ENCODE peak calls at places on chromosomes 16 and 17, in nine cellular contexts. One of them, this sample, is unnamed.

GRCh38 chr17:50916026-50916707 is 50.0 kb upstream of the TOB1 start:
- DNase-seq in hepatocyte: no peak
- DNase-seq in SK-N-SH: no peak
- DNase-seq in MM.1S: no peak
- DNase-seq in GM23248: peak
- DNase-seq in GM23338: no peak
- DNase-seq in HCT116: no peak
- DNase-seq in OCI-LY7: no peak
- DNase-seq in PC-3: peak
- DNase-seq in this sample: no peak

GRCh38 chr17:64384253-64385186 is 6.1 kb downstream of the PECAM1 start:
- DNase-seq in PC-3: peak
- DNase-seq in GM23338: no peak
- DNase-seq in GM23248: peak
- DNase-seq in hepatocyte: no peak
- DNase-seq in OCI-LY7: no peak
- DNase-seq in HCT116: no peak
- DNase-seq in SK-N-SH: no peak
- DNase-seq in MM.1S: no peak
- DNase-seq in this sample: no peak

GRCh38 chr17:5097101-5097834 is 14.4 kb downstream of the ZNF232 start:
- DNase-seq in GM23248: no peak
- DNase-seq in MM.1S: no peak
- DNase-seq in HCT116: no peak
- DNase-seq in SK-N-SH: peak
- DNase-seq in hepatocyte: peak
- DNase-seq in GM23338: peak
- DNase-seq in PC-3: no peak
- DNase-seq in OCI-LY7: no peak
- DNase-seq in this sample: peak

GRCh38 chr16:77850637-77851330 is 62.4 kb downstream of the VAT1L start:
- DNase-seq in GM23338: no peak
- DNase-seq in OCI-LY7: no peak
- DNase-seq in MM.1S: no peak
- DNase-seq in SK-N-SH: no peak
- DNase-seq in hepatocyte: no peak
- DNase-seq in HCT116: no peak
- DNase-seq in PC-3: no peak
- DNase-seq in GM23248: peak
- DNase-seq in this sample: no peak

GRCh38 chr16:89646906-89647305 is 10.6 kb downstream of the CHMP1A start:
- DNase-seq in GM23338: no peak
- DNase-seq in OCI-LY7: no peak
- DNase-seq in MM.1S: no peak
- DNase-seq in HCT116: no peak
- DNase-seq in GM23248: no peak
- DNase-seq in PC-3: peak
- DNase-seq in SK-N-SH: no peak
- DNase-seq in hepatocyte: no peak
- DNase-seq in this sample: no peak

GRCh38 chr17:67891481-67892119 is 66.3 kb downstream of the BPTF start:
- DNase-seq in MM.1S: no peak
- DNase-seq in HCT116: peak
- DNase-seq in GM23338: peak
- DNase-seq in PC-3: peak
- DNase-seq in hepatocyte: peak
- DNase-seq in SK-N-SH: peak
- DNase-seq in OCI-LY7: no peak
- DNase-seq in GM23248: peak
- DNase-seq in this sample: peak

GRCh38 chr17:81564778-81565177 is 12.6 kb upstream of the FAAP100 start:
- DNase-seq in OCI-LY7: no peak
- DNase-seq in hepatocyte: no peak
- DNase-seq in SK-N-SH: no peak
- DNase-seq in HCT116: no peak
- DNase-seq in GM23338: no peak
- DNase-seq in PC-3: no peak
- DNase-seq in GM23248: no peak
- DNase-seq in MM.1S: no peak
- DNase-seq in this sample: no peak

GRCh38 chr16:89376812-89377445 is 113.4 kb downstream of the ANKRD11 start:
- DNase-seq in SK-N-SH: no peak
- DNase-seq in hepatocyte: no peak
- DNase-seq in GM23248: no peak
- DNase-seq in HCT116: no peak
- DNase-seq in OCI-LY7: no peak
- DNase-seq in PC-3: no peak
- DNase-seq in GM23338: no peak
- DNase-seq in MM.1S: no peak
- DNase-seq in this sample: no peak

GRCh38 chr16:4678596-4678995 is 14.8 kb upstream of the NUDT16L1 start:
- DNase-seq in OCI-LY7: no peak
- DNase-seq in GM23338: no peak
- DNase-seq in HCT116: no peak
- DNase-seq in MM.1S: no peak
- DNase-seq in SK-N-SH: no peak
- DNase-seq in GM23248: no peak
- DNase-seq in hepatocyte: no peak
- DNase-seq in PC-3: no peak
- DNase-seq in this sample: no peak

GRCh38 chr17:3030096-3030495 is 33.3 kb downstream of the OR1D5 start:
- DNase-seq in GM23248: peak
- DNase-seq in hepatocyte: no peak
- DNase-seq in PC-3: peak
- DNase-seq in HCT116: no peak
- DNase-seq in MM.1S: no peak
- DNase-seq in SK-N-SH: no peak
- DNase-seq in GM23338: no peak
- DNase-seq in OCI-LY7: no peak
- DNase-seq in this sample: no peak

DNA sequence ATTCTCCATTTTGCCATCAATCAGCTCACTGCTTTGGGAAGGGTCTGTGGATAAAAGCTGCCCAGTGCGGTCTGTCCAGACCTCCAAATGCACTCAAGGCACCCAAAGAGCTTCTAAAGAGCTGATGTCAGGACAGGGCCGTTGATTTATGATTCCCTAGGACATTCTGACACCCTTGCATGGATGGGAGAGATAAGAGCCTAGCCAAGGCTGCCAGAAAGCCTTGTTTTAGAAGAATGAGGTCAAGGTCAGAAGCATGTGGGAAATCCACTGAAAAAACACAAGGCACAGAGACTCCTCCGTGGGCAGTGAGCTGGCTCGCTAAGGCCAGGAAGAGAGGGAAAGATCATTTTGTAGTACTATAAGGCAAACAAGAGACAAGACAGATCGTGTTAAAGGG is 214.0 kb downstream of the CDH11 start:
- DNase-seq in MM.1S: no peak
- DNase-seq in HCT116: no peak
- DNase-seq in SK-N-SH: peak
- DNase-seq in GM23338: no peak
- DNase-seq in OCI-LY7: no peak
- DNase-seq in hepatocyte: no peak
- DNase-seq in PC-3: no peak
- DNase-seq in GM23248: no peak
- DNase-seq in this sample: no peak
- TF ChIP-seq EZH2phosphoT487 in MM.1S: no peak
- TF ChIP-seq EZH2phosphoT487 in HCT116: no peak
- TF ChIP-seq EZH2phosphoT487 in SK-N-SH: no peak
- TF ChIP-seq EZH2phosphoT487 in GM23338: no peak
- TF ChIP-seq EZH2phosphoT487 in OCI-LY7: no peak
- TF ChIP-seq EZH2phosphoT487 in hepatocyte: no peak
- TF ChIP-seq EZH2phosphoT487 in PC-3: no peak
- TF ChIP-seq EZH2phosphoT487 in GM23248: no peak
- TF ChIP-seq EZH2phosphoT487 in this sample: no peak

GRCh38 chr16:57313509-57313908 is 29.0 kb upstream of the PLLP start:
- DNase-seq in MM.1S: no peak
- DNase-seq in HCT116: no peak
- DNase-seq in SK-N-SH: no peak
- DNase-seq in GM23338: no peak
- DNase-seq in hepatocyte: no peak
- DNase-seq in PC-3: no peak
- DNase-seq in OCI-LY7: no peak
- DNase-seq in GM23248: no peak
- DNase-seq in this sample: no peak
- TF ChIP-seq EZH2phosphoT487 in MM.1S: no peak
- TF ChIP-seq EZH2phosphoT487 in HCT116: no peak
- TF ChIP-seq EZH2phosphoT487 in SK-N-SH: no peak
- TF ChIP-seq EZH2phosphoT487 in GM23338: no peak
- TF ChIP-seq EZH2phosphoT487 in hepatocyte: no peak
- TF ChIP-seq EZH2phosphoT487 in PC-3: no peak
- TF ChIP-seq EZH2phosphoT487 in OCI-LY7: no peak
- TF ChIP-seq EZH2phosphoT487 in GM23248: no peak
- TF ChIP-seq EZH2phosphoT487 in this sample: no peak

GRCh38 chr17:60168654-60169053 is 18.9 kb downstream of the CA4 start:
- DNase-seq in HCT116: no peak
- DNase-seq in hepatocyte: no peak
- DNase-seq in GM23338: no peak
- DNase-seq in GM23248: no peak
- DNase-seq in MM.1S: no peak
- DNase-seq in PC-3: peak
- DNase-seq in OCI-LY7: no peak
- DNase-seq in SK-N-SH: peak
- DNase-seq in this sample: no peak
- TF ChIP-seq EZH2phosphoT487 in HCT116: no peak
- TF ChIP-seq EZH2phosphoT487 in hepatocyte: no peak
- TF ChIP-seq EZH2phosphoT487 in GM23338: no peak
- TF ChIP-seq EZH2phosphoT487 in GM23248: no peak
- TF ChIP-seq EZH2phosphoT487 in MM.1S: no peak
- TF ChIP-seq EZH2phosphoT487 in PC-3: no peak
- TF ChIP-seq EZH2phosphoT487 in OCI-LY7: no peak
- TF ChIP-seq EZH2phosphoT487 in SK-N-SH: no peak
- TF ChIP-seq EZH2phosphoT487 in this sample: no peak

DNA sequence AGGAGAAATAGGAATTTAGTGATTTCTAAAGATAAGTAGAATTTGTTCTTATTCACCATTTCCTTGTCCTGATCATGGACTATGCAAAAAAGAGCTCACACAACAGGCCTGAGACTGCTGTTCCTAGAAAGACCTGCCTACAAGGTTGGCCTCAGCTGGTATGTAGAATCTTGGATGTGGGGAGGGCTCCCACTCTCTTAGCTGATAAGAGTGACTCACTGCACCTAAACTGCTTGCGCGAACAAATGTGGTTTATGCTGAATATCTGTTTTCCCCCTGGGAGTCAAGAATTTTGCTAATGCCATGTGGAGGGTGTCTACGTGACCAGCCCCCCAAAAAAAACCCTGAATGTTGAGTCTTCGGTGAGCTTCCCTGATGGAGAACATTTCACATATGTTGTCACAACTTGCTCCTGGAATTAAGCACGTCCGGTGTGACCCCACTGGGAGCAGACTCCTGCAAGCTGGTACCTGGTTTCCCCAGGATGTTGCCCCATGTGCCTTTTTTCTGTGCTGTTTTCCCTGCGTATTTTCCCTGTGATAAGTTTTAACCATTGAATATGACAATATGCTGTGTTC is 68.8 kb upstream of the HSBP1 start:
- DNase-seq in hepatocyte: peak
- DNase-seq in PC-3: no peak
- DNase-seq in HCT116: no peak
- DNase-seq in SK-N-SH: no peak
- DNase-seq in OCI-LY7: no peak
- DNase-seq in MM.1S: no peak
- DNase-seq in GM23338: no peak
- DNase-seq in GM23248: no peak
- DNase-seq in this sample: no peak
- TF ChIP-seq EZH2phosphoT487 in hepatocyte: no peak
- TF ChIP-seq EZH2phosphoT487 in PC-3: no peak
- TF ChIP-seq EZH2phosphoT487 in HCT116: no peak
- TF ChIP-seq EZH2phosphoT487 in SK-N-SH: no peak
- TF ChIP-seq EZH2phosphoT487 in OCI-LY7: no peak
- TF ChIP-seq EZH2phosphoT487 in MM.1S: no peak
- TF ChIP-seq EZH2phosphoT487 in GM23338: no peak
- TF ChIP-seq EZH2phosphoT487 in GM23248: no peak
- TF ChIP-seq EZH2phosphoT487 in this sample: no peak

DNA sequence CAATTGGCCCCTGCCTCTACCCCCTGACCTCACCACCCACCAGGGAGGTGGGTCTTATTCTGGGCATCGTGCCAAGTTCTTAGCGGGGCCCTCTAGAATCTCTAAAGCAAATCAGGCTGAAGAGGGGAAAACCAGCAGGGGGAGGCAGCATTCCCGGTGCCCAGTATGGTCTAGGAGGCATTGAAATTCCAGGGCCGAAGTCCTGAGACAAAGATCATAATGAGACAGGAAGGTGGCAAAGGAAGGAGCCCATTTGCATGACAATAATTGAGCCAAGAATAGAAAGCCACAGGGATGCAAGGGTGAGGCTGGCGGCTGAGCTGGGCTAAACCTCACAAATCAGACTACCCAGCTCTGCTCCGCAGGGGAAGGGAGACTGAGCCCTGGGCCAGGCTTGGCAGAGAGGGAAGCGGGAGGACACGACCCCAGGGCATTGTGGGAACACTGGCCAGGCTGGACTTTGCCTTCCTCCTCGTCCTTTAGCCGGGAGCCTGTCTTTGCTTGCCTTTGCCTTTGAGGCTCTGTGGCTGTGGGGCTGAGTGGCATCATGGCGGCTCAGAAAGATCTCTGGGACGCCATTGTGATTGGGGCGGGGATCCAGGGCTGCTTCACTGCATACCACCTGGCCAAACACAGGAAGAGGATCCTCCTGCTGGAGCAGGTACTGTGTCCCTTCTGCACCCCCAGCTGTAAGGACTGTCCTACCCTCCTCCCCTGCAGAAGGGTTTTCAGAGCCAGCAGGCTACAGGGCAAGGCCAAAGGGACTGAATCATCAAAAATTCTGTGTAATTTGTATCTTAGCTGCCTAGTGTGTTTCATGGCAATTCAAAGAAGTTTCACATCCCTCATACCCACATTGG is at the start of gene PIPOX:
- DNase-seq in PC-3: no peak
- DNase-seq in GM23338: peak
- DNase-seq in SK-N-SH: peak
- DNase-seq in GM23248: no peak
- DNase-seq in HCT116: no peak
- DNase-seq in hepatocyte: peak
- DNase-seq in OCI-LY7: peak
- DNase-seq in MM.1S: peak
- DNase-seq in this sample: peak
- TF ChIP-seq EZH2phosphoT487 in PC-3: no peak
- TF ChIP-seq EZH2phosphoT487 in GM23338: no peak
- TF ChIP-seq EZH2phosphoT487 in SK-N-SH: no peak
- TF ChIP-seq EZH2phosphoT487 in GM23248: no peak
- TF ChIP-seq EZH2phosphoT487 in HCT116: no peak
- TF ChIP-seq EZH2phosphoT487 in hepatocyte: no peak
- TF ChIP-seq EZH2phosphoT487 in OCI-LY7: no peak
- TF ChIP-seq EZH2phosphoT487 in MM.1S: no peak
- TF ChIP-seq EZH2phosphoT487 in this sample: no peak

DNA sequence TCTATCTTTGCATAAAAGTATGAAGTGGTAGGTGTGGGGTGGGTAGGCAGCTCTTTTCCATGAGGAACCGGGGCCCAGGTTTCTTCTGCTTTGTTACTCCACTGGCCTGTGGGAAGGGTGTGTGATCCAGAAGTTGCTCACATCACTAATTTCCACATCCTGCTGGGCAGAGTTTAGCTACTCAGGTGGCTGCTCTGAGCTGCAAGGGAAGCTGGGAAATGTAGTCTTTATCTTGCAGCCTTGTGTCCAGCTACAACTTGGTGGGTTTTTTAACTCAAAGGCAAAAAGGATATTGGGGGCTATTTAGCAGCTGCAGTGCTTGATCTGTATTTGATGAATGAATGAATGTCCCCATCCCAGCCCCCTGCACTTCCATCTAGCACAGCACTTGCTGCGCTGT is 335.4 kb downstream of the SNX29 start:
- DNase-seq in MM.1S: no peak
- DNase-seq in SK-N-SH: no peak
- DNase-seq in hepatocyte: no peak
- DNase-seq in OCI-LY7: peak
- DNase-seq in GM23248: peak
- DNase-seq in GM23338: peak
- DNase-seq in PC-3: peak
- DNase-seq in HCT116: no peak
- DNase-seq in this sample: no peak
- TF ChIP-seq EZH2phosphoT487 in MM.1S: no peak
- TF ChIP-seq EZH2phosphoT487 in SK-N-SH: no peak
- TF ChIP-seq EZH2phosphoT487 in hepatocyte: no peak
- TF ChIP-seq EZH2phosphoT487 in OCI-LY7: no peak
- TF ChIP-seq EZH2phosphoT487 in GM23248: no peak
- TF ChIP-seq EZH2phosphoT487 in GM23338: no peak
- TF ChIP-seq EZH2phosphoT487 in PC-3: no peak
- TF ChIP-seq EZH2phosphoT487 in HCT116: no peak
- TF ChIP-seq EZH2phosphoT487 in this sample: no peak

This sample was measured in neural progenitor cell.